ENCODE peak calls at places on chromosomes 16 and 17, in four cellular contexts. N, O, C and Y are unnamed samples.

GRCh38 chr16:7086842-7087616 is 245.6 kb upstream of the RBFOX1 start:
- DNase-seq in N (no peak), C (no peak), O (no peak), Y (no peak)

GRCh38 chr16:80739523-80739922 is 64.9 kb downstream of the CDYL2 start:
- DNase-seq in O (no peak), C (no peak), N (no peak), Y (no peak)

GRCh38 chr16:89564476-89565255 is 4.2 kb downstream of the RPL13 start:
- DNase-seq in O (no peak), C (no peak), N (no peak), Y (no peak)

GRCh38 chr17:72691017-72691416 is 401.5 kb downstream of the SLC39A11 start:
- DNase-seq in O (no peak), C (no peak), N (no peak), Y (no peak)

GRCh38 chr16:30924086-30924714 is 828 bp downstream of the FBXL19 start:
- DNase-seq in O (no peak), N (peak; percentile 81), C (peak; percentile 72), Y (peak; percentile 78)

GRCh38 chr17:81419333-81419885 is 24.2 kb downstream of the BAHCC1 start:
- DNase-seq in N (peak; percentile 98), C (peak; percentile 98), O (no peak), Y (no peak)

GRCh38 chr17:42913981-42914617 is 13.5 kb downstream of the G6PC1 start:
- DNase-seq in O (no peak), C (no peak), N (no peak), Y (no peak)

GRCh38 chr17:29706045-29706431 is 83.3 kb upstream of the CORO6 start:
- DNase-seq in C (no peak), O (no peak), N (no peak), Y (no peak)

GRCh38 chr17:81630274-81630673 is 6.6 kb downstream of the NPLOC4 start:
- DNase-seq in O (no peak), N (no peak), C (no peak), Y (no peak)

GRCh38 chr16:84312783-84313382 is 18.2 kb downstream of the WFDC1 start:
- DNase-seq in C (no peak), O (no peak), N (peak; percentile 68), Y (no peak)

GRCh38 chr17:74864866-74865395 is 5.2 kb upstream of the GRIN2C start:
- DNase-seq in N (peak; percentile 92), O (peak; percentile 55), C (peak; percentile 87), Y (no peak)

GRCh38 chr16:426115-426905 is 861 bp downstream of the RAB11FIP3 start:
- DNase-seq in O (no peak), N (peak; percentile 80), C (no peak), Y (no peak)

GRCh38 chr16:73956592-73957495 is 339.8 kb upstream of the PSMD7 start:
- DNase-seq in N (no peak), C (no peak), O (no peak), Y (no peak)

GRCh38 chr16:89863741-89864391 is 9.5 kb upstream of the TCF25 start:
- DNase-seq in C (no peak), N (no peak), O (peak; percentile 29), Y (no peak)

GRCh38 chr16:84489141-84489540 is 15.3 kb downstream of the MEAK7 start:
- DNase-seq in N (peak; percentile 57), O (no peak), C (no peak), Y (peak; percentile 48)

GRCh38 chr17:8611671-8612298 is 18.7 kb downstream of the MYH10 start:
- DNase-seq in O (no peak), N (no peak), C (no peak), Y (no peak)

GRCh38 chr17:80198144-80198661 is 21.9 kb downstream of the SGSH start:
- DNase-seq in N (no peak), O (no peak), C (no peak), Y (no peak)

GRCh38 chr17:77504652-77505459 is 364.1 kb downstream of the SEC14L1 start:
- DNase-seq in C (no peak), N (peak; percentile 55), O (no peak), Y (peak; percentile 20)

GRCh38 chr16:53457670-53458069 is 23.4 kb downstream of the RBL2 start:
- DNase-seq in N (no peak), C (no peak), O (peak; percentile 71), Y (no peak)

GRCh38 chr17:57441270-57441600 is 184.9 kb downstream of the MSI2 start:
- DNase-seq in C (no peak), N (no peak), O (no peak), Y (no peak)

GRCh38 chr16:19879241-19879792 is 5.3 kb downstream of the GPRC5B start:
- DNase-seq in C (no peak), N (no peak), O (no peak), Y (no peak)

GRCh38 chr17:50501906-50502642 is 6.2 kb upstream of the MYCBPAP start:
- DNase-seq in N (peak; percentile 7), O (no peak), C (no peak), Y (no peak)

DNA sequence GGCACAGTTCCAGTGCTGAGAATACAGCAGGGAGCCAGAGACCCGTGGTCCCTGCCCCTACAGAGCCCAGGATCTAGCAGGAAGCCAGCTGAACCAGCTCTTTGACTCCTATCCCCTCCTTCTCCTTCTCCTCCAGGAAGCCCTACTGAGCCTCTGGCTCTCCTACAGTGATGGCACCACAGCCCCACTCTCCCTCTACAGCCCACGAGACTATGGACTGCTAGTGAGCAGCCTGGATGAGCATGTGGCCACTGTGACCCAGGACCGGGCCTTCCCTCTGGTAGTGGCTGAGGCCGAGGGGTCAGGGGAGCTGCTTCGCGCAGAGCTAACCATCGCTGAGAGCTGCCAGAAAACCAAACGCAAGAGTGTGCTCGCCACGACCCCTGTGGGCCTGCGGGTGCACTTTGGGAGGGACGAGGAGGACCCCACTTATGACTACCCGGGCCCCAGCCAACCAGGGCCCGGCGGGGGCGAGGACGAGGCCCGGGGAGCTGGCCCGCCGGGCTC is 57.7 kb downstream of the TMEM132E start:
- DNase-seq in C (no peak), O (no peak), N (peak; percentile 63), Y (no peak)
- H3K27me3 ChIP-seq in C (no peaks in the 10 kb centered on the region), O (no peaks in the 10 kb centered on the region), N (no peaks in the 10 kb centered on the region), Y (peaks cover 90% of the 10 kb centered on the region)

DNA sequence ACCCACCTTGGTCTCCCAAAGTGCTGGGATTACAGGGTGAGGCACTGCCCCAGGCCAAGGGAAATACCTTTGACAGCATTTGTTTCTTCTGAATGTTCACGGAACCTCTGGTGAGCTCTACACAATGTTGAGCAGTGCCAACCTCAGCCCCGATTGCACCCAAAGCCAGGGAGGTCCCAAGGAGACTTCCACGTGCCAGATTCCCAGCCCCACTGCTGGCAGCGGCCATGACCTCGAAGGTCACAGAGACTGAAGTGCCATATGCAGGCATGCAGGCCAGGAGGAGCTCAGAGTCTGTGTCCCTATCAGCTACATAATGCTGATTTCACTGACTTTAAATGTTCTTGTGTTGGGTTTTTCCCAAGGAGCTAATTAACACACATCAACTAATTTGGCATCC is 226.4 kb upstream of the FOXF1 start:
- DNase-seq in C (no peak), N (no peak), O (no peak), Y (no peak)
- H3K27me3 ChIP-seq in C (no peaks in the 10 kb centered on the region), N (no peaks in the 10 kb centered on the region), O (no peaks in the 10 kb centered on the region), Y (peaks cover 74% of the 10 kb centered on the region)

GRCh38 chr16:57260294-57260929 is 15.4 kb downstream of the ARL2BP start:
- DNase-seq in N (peak; percentile 59), O (no peak), C (peak; percentile 60), Y (peak; percentile 40)

GRCh38 chr16:57257455-57258070 is 12.5 kb downstream of the ARL2BP start:
- DNase-seq in C (peak; percentile 46), N (peak; percentile 61), O (no peak), Y (peak; percentile 34)

GRCh38 chr16:57256601-57257395 is 11.7 kb downstream of the ARL2BP start:
- DNase-seq in N (peak; percentile 64), C (peak; percentile 53), O (no peak), Y (no peak)

GRCh38 chr16:57258226-57258909 is 13.3 kb downstream of the ARL2BP start:
- DNase-seq in C (peak; percentile 49), N (peak; percentile 70), O (no peak), Y (peak; percentile 64)

DNA sequence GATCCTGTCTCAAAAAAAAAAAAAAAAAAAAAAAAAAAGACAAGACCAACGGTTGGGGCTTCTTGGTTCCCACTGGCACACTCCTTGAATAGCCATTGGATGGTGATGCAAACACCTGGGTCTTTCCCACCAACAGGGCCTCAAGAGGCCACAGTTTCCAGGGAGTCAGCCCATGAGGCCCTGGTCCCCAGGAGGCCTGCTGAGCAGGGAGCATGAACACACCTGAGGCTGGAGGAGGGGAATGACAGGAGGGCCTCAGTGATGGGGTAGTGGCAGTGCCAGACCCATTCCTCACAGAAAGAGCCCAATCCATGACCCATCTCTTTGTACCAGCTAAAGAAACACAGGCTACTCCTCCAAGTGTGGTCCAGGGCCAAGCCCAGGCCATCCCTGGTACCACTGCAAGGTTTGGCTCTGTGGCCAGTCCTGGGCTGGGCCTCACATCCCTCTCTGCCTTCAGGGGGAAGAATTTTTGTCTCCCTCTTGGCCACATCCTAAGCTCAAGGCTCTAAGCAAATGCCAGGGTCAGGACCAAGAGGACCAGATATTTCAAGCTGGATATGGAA is 13.9 kb downstream of the ARL2BP start:
- DNase-seq in C (peak; percentile 43), O (no peak), N (peak; percentile 20), Y (peak; percentile 65)
- H3K27me3 ChIP-seq in C (no peaks in the 10 kb centered on the region), O (no peaks in the 10 kb centered on the region), N (no peaks in the 10 kb centered on the region), Y (no peaks in the 10 kb centered on the region)

GRCh38 chr16:22681881-22682291 is 132.1 kb upstream of the HS3ST2 start:
- DNase-seq in C (peak; percentile 60), N (no peak), O (no peak), Y (no peak)
- H3K27me3 ChIP-seq in C (no peaks in the 10 kb centered on the region), N (no peaks in the 10 kb centered on the region), O (peaks cover 8% of the 10 kb centered on the region), Y (peaks cover 8% of the 10 kb centered on the region)

DNA sequence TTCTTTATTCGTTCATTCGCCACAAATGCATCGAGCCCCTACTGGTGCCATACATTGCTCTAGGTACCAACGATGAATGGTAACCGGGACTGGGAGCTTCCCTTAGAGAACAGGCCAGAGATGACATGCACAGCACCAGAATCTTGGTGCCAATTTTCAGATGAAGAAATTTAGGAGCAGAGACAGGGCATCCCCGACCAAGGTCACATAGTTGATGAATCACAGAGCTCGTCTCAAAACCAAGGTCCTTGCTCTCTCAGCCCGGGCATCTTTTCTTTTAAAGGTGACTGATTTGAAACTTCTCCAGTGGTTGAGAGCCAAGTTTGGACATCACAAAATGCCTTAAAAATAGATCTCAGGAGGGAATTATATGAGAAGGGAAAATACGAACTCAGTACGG is 73.2 kb upstream of the C16orf82 start:
- DNase-seq in O (no peak), N (no peak), C (peak; percentile 56), Y (peak; percentile 48)
- H3K27me3 ChIP-seq in O (no peaks in the 10 kb centered on the region), N (no peaks in the 10 kb centered on the region), C (no peaks in the 10 kb centered on the region), Y (no peaks in the 10 kb centered on the region)

GRCh38 chr17:44968225-44969143 is at the start of gene C1QL1:
- DNase-seq in C (peak; percentile 94), O (peak; percentile 78), N (peak; percentile 97), Y (peak; percentile 85)

GRCh38 chr17:44966348-44967025 is 1.6 kb downstream of the C1QL1 start:
- DNase-seq in N (no peak), O (no peak), C (no peak), Y (no peak)

GRCh38 chr17:44965491-44966234 is 2.4 kb downstream of the C1QL1 start:
- DNase-seq in C (no peak), N (no peak), O (no peak), Y (no peak)

GRCh38 chr17:44967907-44968224 is 237 bp downstream of the C1QL1 start:
- DNase-seq in C (no peak), O (no peak), N (no peak), Y (no peak)

GRCh38 chr17:44967026-44967906 is 837 bp downstream of the C1QL1 start:
- DNase-seq in N (no peak), C (no peak), O (no peak), Y (no peak)
- H3K27me3 ChIP-seq in N (no peaks in the 10 kb centered on the region), C (peaks cover 9% of the 10 kb centered on the region), O (peaks cover 39% of the 10 kb centered on the region), Y (peaks cover 71% of the 10 kb centered on the region)